ENCODE peak calls at places on chromosomes 6 and 20, in four cellular contexts. W, M, G and P are unnamed samples.

GRCh38 chr6:18352842-18353241 is 34.3 kb upstream of the RNF144B start:
- DNase-seq in W (no peak), M (no peak), G (no peak), P (no peak)

GRCh38 chr6:42041131-42042055 is 8.9 kb upstream of the TAF8 start:
- DNase-seq in W (no peak), M (no peak), G (no peak), P (no peak)

GRCh38 chr20:61738601-61739069 is 327.0 kb downstream of the TAF4 start:
- DNase-seq in W (no peak), M (no peak), G (no peak), P (no peak)

GRCh38 chr20:32189691-32190607 is 17.6 kb downstream of the PLAGL2 start:
- DNase-seq in W (no peak), M (peak; percentile 46), G (peak; percentile 82), P (peak; percentile 18)

GRCh38 chr6:137097057-137097456 is 52.3 kb upstream of the IL20RA start:
- DNase-seq in W (no peak), M (no peak), G (no peak), P (no peak)

GRCh38 chr6:107713214-107713962 is 110.7 kb downstream of the SCML4 start:
- DNase-seq in W (peak; percentile 18), M (no peak), G (no peak), P (no peak)

GRCh38 chr20:33604084-33604990 is 57.8 kb upstream of the C20orf144 start:
- DNase-seq in W (no peak), M (no peak), G (no peak), P (no peak)

GRCh38 chr6:19210849-19211590 is 626.1 kb upstream of the ID4 start:
- DNase-seq in W (no peak), M (peak; percentile 50), G (peak; percentile 40), P (no peak)

GRCh38 chr20:41956316-41957050 is 338.3 kb upstream of the CHD6 start:
- DNase-seq in W (no peak), M (no peak), G (peak; percentile 44), P (no peak)

GRCh38 chr6:155290491-155290890 is 23.8 kb downstream of the TFB1M start:
- DNase-seq in W (no peak), M (no peak), G (no peak), P (no peak)

GRCh38 chr20:51060301-51060700 is 37.4 kb upstream of the KCNG1 start:
- DNase-seq in W (no peak), M (no peak), G (no peak), P (no peak)

GRCh38 chr6:13351271-13351670 is 22.9 kb upstream of the TBC1D7 start:
- DNase-seq in W (no peak), M (no peak), G (no peak), P (no peak)

GRCh38 chr20:43857127-43857526 is 57.5 kb upstream of the TOX2 start:
- DNase-seq in W (no peak), M (no peak), G (no peak), P (no peak)

GRCh38 chr20:63173552-63174191 is 42.3 kb downstream of the YTHDF1 start:
- DNase-seq in W (no peak), M (no peak), G (no peak), P (no peak)

GRCh38 chr6:88636871-88637270 is 326.5 kb downstream of the RNGTT start:
- DNase-seq in W (no peak), M (no peak), G (no peak), P (no peak)

GRCh38 chr6:51335543-51335942 is 516.9 kb downstream of the TFAP2B start:
- DNase-seq in W (no peak), M (no peak), G (no peak), P (no peak)

GRCh38 chr20:59273699-59274380 is 26.6 kb upstream of the EDN3 start:
- DNase-seq in W (no peak), M (no peak), G (no peak), P (no peak)

GRCh38 chr6:135159531-135159930 is 21.6 kb upstream of the MYB start:
- DNase-seq in W (peak; percentile 84), M (no peak), G (no peak), P (no peak)

GRCh38 chr6:98834060-98835031 is at the start of gene POU3F2:
- DNase-seq in W (peak; percentile 72), M (peak; percentile 86), G (peak; percentile 92), P (peak; percentile 53)